ENCODE peak calls at places on chromosomes 11 and 22, in ten cellular contexts. E, F, T, G, Q, V, O, B, K and P are unnamed samples.

GRCh38 chr11:126415669-126416420 is 60.4 kb downstream of the ST3GAL4 start:
- DNase-seq in E (peak), F (no peak), B (no peak), Q (no peak), K (no peak), O (no peak), T (no peak), G (no peak), V (no peak), P (peak)

GRCh38 chr11:114163830-114164401 is 104.4 kb downstream of the ZBTB16 start:
- DNase-seq in E (no peak), K (no peak), T (no peak), F (no peak), G (no peak), V (no peak), Q (peak), O (no peak), B (no peak), P (no peak)

GRCh38 chr11:105918039-105918438 is 104.0 kb downstream of the MSANTD4 start:
- DNase-seq in E (no peak), F (no peak), T (no peak), K (no peak), G (no peak), O (no peak), Q (no peak), V (no peak), B (no peak), P (no peak)

GRCh38 chr22:31451709-31452571 is 37.7 kb downstream of the EIF4ENIF1 start:
- DNase-seq in B (no peak), T (no peak), F (peak), V (no peak), E (no peak), G (no peak), Q (peak), O (no peak), K (no peak), P (no peak)

GRCh38 chr22:20815477-20816050 is 41.7 kb downstream of the SERPIND1 start:
- DNase-seq in V (no peak), K (no peak), G (no peak), O (no peak), B (no peak), T (no peak), F (no peak), Q (no peak), E (no peak), P (no peak)

GRCh38 chr22:38755911-38756532 is at the start of gene SUN2:
- DNase-seq in G (peak), V (peak), O (peak), T (peak), F (peak), E (peak), B (peak), K (peak), Q (peak), P (peak)

GRCh38 chr11:106828976-106829375 is 189.3 kb downstream of the GUCY1A2 start:
- DNase-seq in G (no peak), E (no peak), T (no peak), V (no peak), Q (no peak), K (no peak), B (no peak), F (no peak), O (no peak), P (no peak)

GRCh38 chr11:123478352-123478986 is 48.4 kb downstream of the GRAMD1B start:
- DNase-seq in Q (peak), V (peak), B (peak), F (peak), K (no peak), G (no peak), E (peak), T (peak), O (no peak), P (peak)

GRCh38 chr22:37448521-37449150 is 21.4 kb upstream of the ELFN2 start:
- DNase-seq in V (no peak), K (no peak), B (no peak), Q (no peak), T (peak), O (no peak), E (no peak), G (no peak), F (no peak), P (no peak)

GRCh38 chr11:789951-790350 is at the start of gene CEND1:
- DNase-seq in T (peak), G (no peak), F (peak), K (no peak), V (no peak), O (no peak), E (no peak), B (no peak), Q (no peak), P (no peak)

GRCh38 chr11:20605602-20606091 is 6.2 kb downstream of the SLC6A5 start:
- DNase-seq in K (no peak), B (no peak), V (no peak), G (no peak), O (no peak), E (no peak), F (no peak), T (no peak), Q (no peak), P (no peak)

GRCh38 chr11:3123761-3124733 is 41.1 kb downstream of the OSBPL5 start:
- DNase-seq in K (peak), T (no peak), E (peak), B (peak), Q (peak), V (peak), O (no peak), F (peak), G (no peak), P (peak)

GRCh38 chr11:115959098-115959497 is 454.9 kb upstream of the CADM1 start:
- DNase-seq in T (no peak), F (peak), Q (no peak), E (no peak), O (no peak), K (no peak), V (no peak), G (no peak), B (no peak), P (no peak)

GRCh38 chr22:32411388-32411787 is 659 bp downstream of the RTCB start:
- DNase-seq in O (no peak), Q (no peak), F (peak), B (no peak), K (no peak), T (no peak), G (no peak), V (peak), E (no peak), P (no peak)

GRCh38 chr22:30274061-30274812 is 7.6 kb upstream of the OSM start:
- DNase-seq in B (no peak), V (no peak), O (no peak), F (no peak), T (no peak), G (no peak), Q (no peak), E (no peak), K (no peak), P (no peak)

GRCh38 chr11:60326955-60327354 is at the start of gene MS4A6E:
- DNase-seq in O (no peak), B (no peak), Q (no peak), K (no peak), V (no peak), G (no peak), F (no peak), T (no peak), E (no peak), P (no peak)

GRCh38 chr11:8357891-8358566 is 94.4 kb upstream of the LMO1 start:
- DNase-seq in G (no peak), T (no peak), V (no peak), E (no peak), B (no peak), K (peak), Q (no peak), F (no peak), O (no peak), P (no peak)

GRCh38 chr11:128913806-128914205 is 22.6 kb downstream of the KCNJ5 start:
- DNase-seq in V (no peak), F (no peak), G (no peak), T (no peak), E (no peak), O (no peak), K (peak), B (no peak), Q (no peak), P (no peak)

GRCh38 chr11:101718406-101718805 is 134.6 kb upstream of the TRPC6 start:
- DNase-seq in B (no peak), O (no peak), T (no peak), E (no peak), G (no peak), V (no peak), Q (no peak), K (no peak), F (no peak), P (no peak)

GRCh38 chr22:21951931-21952465 is 650 bp downstream of the PPM1F start:
- DNase-seq in T (no peak), B (no peak), V (peak), E (peak), G (no peak), O (no peak), K (peak), Q (peak), F (peak), P (no peak)

GRCh38 chr22:30573594-30574094 is 821 bp downstream of the GAL3ST1 start:
- DNase-seq in E (peak), O (no peak), B (no peak), G (no peak), T (peak), V (no peak), F (no peak), K (no peak), Q (no peak), P (no peak)

GRCh38 chr11:130209944-130210854 is 50.6 kb downstream of the ST14 start:
- DNase-seq in Q (no peak), B (no peak), T (no peak), K (peak), F (no peak), E (peak), O (no peak), V (peak), G (no peak), P (peak)

GRCh38 chr11:86818466-86819282 is 18.3 kb downstream of the PRSS23 start:
- DNase-seq in F (peak), V (peak), Q (peak), B (peak), O (no peak), T (peak), G (no peak), K (no peak), E (no peak), P (no peak)

GRCh38 chr11:36453678-36454077 is 56.4 kb downstream of the TRAF6 start:
- DNase-seq in O (no peak), F (no peak), E (no peak), B (peak), G (no peak), Q (peak), T (no peak), V (peak), K (no peak), P (no peak)

GRCh38 chr11:68010058-68011041 is at the start of gene ALDH3B1:
- DNase-seq in E (peak), T (no peak), G (no peak), B (peak), O (no peak), K (peak), V (peak), F (peak), Q (peak), P (peak)

GRCh38 chr11:26730711-26731460 is 9.0 kb upstream of the SLC5A12 start:
- DNase-seq in Q (peak), K (no peak), G (no peak), E (no peak), F (peak), V (no peak), T (no peak), O (no peak), B (no peak), P (no peak)

GRCh38 chr11:72816404-72816990 is 2.3 kb downstream of the ATG16L2 start:
- DNase-seq in B (no peak), O (no peak), Q (peak), V (peak), T (no peak), G (no peak), K (no peak), E (no peak), F (peak), P (no peak)

GRCh38 chr22:39144101-39144815 is 8.2 kb downstream of the CBX7 start:
- DNase-seq in O (no peak), Q (peak), F (no peak), B (peak), V (peak), G (peak), K (peak), T (no peak), E (peak), P (no peak)

GRCh38 chr11:45238724-45239123 is 47.4 kb downstream of the SYT13 start:
- DNase-seq in K (no peak), V (no peak), F (no peak), T (no peak), E (no peak), Q (no peak), B (no peak), G (no peak), O (no peak), P (no peak)